ENCODE peak calls at places on chromosomes 12 and 14, in four cellular contexts. Z, E, G and N are unnamed samples.

GRCh38 chr14:89425931-89426330 is 8.9 kb upstream of the FOXN3 start:
- DNase-seq in Z (peak; percentile 88), E (no peak), G (no peak), N (no peak)

GRCh38 chr14:42569227-42569626 is 962.6 kb downstream of the LRFN5 start:
- DNase-seq in Z (no peak), E (no peak), G (no peak), N (no peak)

GRCh38 chr12:130686511-130686981 is 29.6 kb downstream of the RIMBP2 start:
- DNase-seq in Z (no peak), E (no peak), G (no peak), N (no peak)

GRCh38 chr12:118374909-118375308 is 1.4 kb upstream of the SUDS3 start:
- DNase-seq in Z (no peak), E (no peak), G (no peak), N (no peak)

GRCh38 chr12:64723630-64724029 is 35.6 kb downstream of the GNS start:
- DNase-seq in Z (no peak), E (no peak), G (no peak), N (no peak)

GRCh38 chr14:102262894-102263462 is 42.0 kb downstream of the MOK start:
- DNase-seq in Z (no peak), E (no peak), G (peak; percentile 60), N (no peak)

GRCh38 chr12:107634530-107634929 is 51.1 kb upstream of the PWP1 start:
- DNase-seq in Z (no peak), E (no peak), G (no peak), N (no peak)

GRCh38 chr12:94148841-94149780 is 734 bp downstream of the PLXNC1 start:
- DNase-seq in Z (peak; percentile 85), E (peak; percentile 47), G (no peak), N (peak; percentile 79)

GRCh38 chr14:52060080-52060479 is 8.8 kb downstream of the NID2 start:
- DNase-seq in Z (no peak), E (no peak), G (no peak), N (no peak)

GRCh38 chr12:131192951-131193350 is 239.2 kb downstream of the ADGRD1 start:
- DNase-seq in Z (no peak), E (no peak), G (no peak), N (no peak)

GRCh38 chr12:30902001-30902400 is 24.5 kb upstream of the TSPAN11 start:
- DNase-seq in Z (no peak), E (no peak), G (no peak), N (no peak)

GRCh38 chr12:42255221-42255874 is 17.3 kb upstream of the YAF2 start:
- DNase-seq in Z (no peak), E (no peak), G (no peak), N (no peak)

GRCh38 chr12:5971194-5971850 is 26.3 kb upstream of the ANO2 start:
- DNase-seq in Z (no peak), E (peak; percentile 3), G (no peak), N (no peak)
- TF ChIP-seq CTCF in Z (no peak), E (no peak), G (no peak), N (no peak)

GRCh38 chr12:110245278-110245868 is 35.7 kb upstream of the ATP2A2 start:
- DNase-seq in Z (peak; percentile 68), E (no peak), G (peak; percentile 9), N (peak; percentile 55)
- TF ChIP-seq CTCF in Z (peak; percentile 74), E (peak; percentile 26), G (peak; percentile 44), N (peak; percentile 65)

DNA sequence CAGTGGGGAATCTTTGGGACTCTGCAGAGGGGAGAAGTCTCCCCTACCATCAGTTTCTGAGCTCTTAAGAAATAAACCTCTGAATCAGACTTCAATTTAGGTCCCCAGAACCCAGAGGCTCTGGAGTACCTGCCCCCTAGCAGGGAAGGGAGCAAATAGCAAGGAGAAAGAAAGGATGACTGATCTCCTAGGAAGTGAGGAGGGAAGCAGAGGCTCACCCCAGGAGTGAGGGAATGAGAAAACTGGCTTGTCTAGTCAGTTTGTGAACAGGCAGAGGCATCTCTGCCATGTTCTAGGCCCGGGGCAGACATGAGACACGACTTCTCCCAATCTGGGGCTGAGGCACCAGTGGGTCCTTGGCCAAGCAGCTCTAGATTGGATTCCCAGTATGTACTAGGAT is 24.3 kb upstream of the SMUG1 start:
- DNase-seq in Z (no peak), E (no peak), G (no peak), N (no peak)
- TF ChIP-seq CTCF in Z (no peak), E (peak; percentile 8), G (no peak), N (no peak)

GRCh38 chr14:86942939-86943338 is 1050.0 kb downstream of the GALC start:
- DNase-seq in Z (no peak), E (no peak), G (no peak), N (no peak)

GRCh38 chr14:86946446-86946845 is 1046.5 kb downstream of the GALC start:
- DNase-seq in Z (no peak), E (no peak), G (no peak), N (no peak)

GRCh38 chr14:86943391-86944365 is 1049.3 kb downstream of the GALC start:
- DNase-seq in Z (no peak), E (no peak), G (no peak), N (no peak)

DNA sequence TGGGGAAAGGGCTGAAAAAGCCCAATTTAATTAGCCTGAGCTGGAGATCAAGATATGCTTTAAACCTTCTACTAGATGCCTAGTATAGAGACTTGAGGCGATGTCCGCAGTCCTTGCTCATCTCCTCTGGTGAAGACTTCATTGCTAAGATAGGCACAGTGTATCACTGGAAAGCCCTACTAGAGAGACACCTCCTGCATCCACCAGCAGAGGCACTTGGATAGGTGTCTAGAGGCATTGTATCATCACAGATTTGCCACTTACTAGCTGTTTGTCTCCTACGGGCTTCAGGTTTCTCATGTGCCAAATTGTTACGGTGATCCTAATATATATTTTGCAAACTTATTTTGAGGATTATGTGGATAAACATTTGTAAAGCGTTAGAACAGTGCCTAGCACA is 1048.5 kb downstream of the GALC start:
- DNase-seq in Z (no peak), E (no peak), G (no peak), N (no peak)
- TF ChIP-seq CTCF in Z (no peak), E (no peak), G (no peak), N (no peak)

DNA sequence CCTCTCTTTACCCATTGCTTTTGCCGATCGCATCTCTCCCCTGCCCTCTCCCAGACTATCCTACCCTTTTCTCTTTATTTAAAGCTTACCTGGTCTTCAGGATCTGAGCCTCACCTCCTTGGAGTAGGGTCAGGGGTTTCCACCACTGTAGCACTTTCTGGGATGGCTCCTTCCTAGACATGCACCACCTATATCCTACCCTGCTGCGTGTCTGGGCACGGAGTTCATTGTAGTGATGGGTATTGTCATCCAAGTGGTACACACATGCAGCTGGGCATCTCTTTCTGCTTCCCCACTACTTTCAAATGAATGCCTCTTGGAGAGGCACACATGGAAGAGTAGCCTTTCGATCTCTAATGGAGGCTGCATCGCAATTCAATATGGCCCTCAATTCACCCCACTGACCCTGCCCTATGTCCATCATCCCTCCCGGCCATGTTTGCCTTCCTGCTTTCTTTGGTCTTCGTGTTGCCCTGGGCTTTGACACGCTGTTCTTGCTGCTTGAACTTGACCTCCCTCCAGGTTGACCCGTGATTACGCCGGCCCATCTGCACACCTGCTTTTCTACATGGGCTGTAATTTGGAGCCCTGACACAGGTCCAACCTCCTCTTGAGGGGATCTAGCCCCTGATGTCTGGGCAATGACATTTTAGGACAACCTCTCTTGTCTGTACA is 10.9 kb downstream of the SERPINA11 start:
- DNase-seq in Z (no peak), E (no peak), G (no peak), N (no peak)
- TF ChIP-seq CTCF in Z (no peak), E (no peak), G (no peak), N (no peak)

GRCh38 chr12:95790912-95791849 is 617 bp upstream of the NTN4 start:
- DNase-seq in Z (no peak), E (peak; percentile 20), G (peak; percentile 13), N (peak; percentile 24)

GRCh38 chr12:95790025-95790911 is at the start of gene NTN4:
- DNase-seq in Z (peak; percentile 14), E (peak; percentile 37), G (peak; percentile 36), N (peak; percentile 59)

GRCh38 chr12:95788637-95789036 is 1.9 kb downstream of the NTN4 start:
- DNase-seq in Z (no peak), E (no peak), G (no peak), N (no peak)

GRCh38 chr12:95787274-95787814 is 3.2 kb downstream of the NTN4 start:
- DNase-seq in Z (no peak), E (no peak), G (no peak), N (no peak)

GRCh38 chr12:95789126-95790024 is 1.2 kb downstream of the NTN4 start:
- DNase-seq in Z (no peak), E (peak; percentile 32), G (peak; percentile 16), N (no peak)
- TF ChIP-seq CTCF in Z (no peak), E (peak; percentile 26), G (no peak), N (no peak)

DNA sequence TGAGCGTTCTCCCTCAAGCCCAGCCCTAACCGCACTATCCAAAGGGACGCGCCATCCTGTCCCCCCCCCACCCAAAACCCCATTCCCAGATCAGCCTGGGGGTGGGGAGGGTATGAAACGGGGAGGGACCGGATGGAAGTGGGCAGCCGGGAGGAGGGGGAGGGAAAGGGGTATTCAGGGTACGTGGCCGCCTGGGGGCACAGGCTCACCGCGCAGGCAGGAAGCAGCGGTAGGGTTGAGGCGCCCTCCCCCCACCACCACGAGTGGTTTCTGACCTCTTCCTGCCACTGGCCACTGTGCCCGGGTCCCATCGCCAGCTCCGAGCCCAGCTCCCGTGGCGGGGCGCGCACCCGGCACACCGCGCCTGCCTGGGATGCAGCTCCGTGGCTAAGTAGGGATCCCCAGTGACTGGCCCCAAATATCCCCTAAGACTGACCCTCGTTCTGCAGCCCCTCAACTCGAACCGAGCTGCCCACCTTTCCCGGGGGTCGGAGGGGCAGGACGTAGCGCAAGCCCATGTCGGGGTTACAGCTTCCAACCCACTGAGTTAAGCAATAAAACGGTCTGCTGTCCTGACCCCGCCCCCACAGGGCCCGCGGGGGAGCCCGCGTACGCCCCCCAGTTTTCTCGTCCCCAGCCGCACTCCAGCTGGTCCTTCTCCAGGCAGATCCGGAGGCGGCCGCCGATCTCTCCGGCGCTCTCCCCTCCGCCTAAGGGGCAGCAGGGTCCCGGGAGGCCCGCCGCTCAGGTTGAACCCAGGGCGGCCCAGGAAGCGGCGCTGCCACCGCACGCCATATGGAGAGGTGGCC is 1.2 kb downstream of the ACTN1 start:
- DNase-seq in Z (peak; percentile 66), E (peak; percentile 38), G (peak; percentile 44), N (no peak)
- TF ChIP-seq CTCF in Z (no peak), E (no peak), G (no peak), N (no peak)

GRCh38 chr12:106348411-106348810 is 9.1 kb upstream of the POLR3B start:
- DNase-seq in Z (no peak), E (no peak), G (no peak), N (no peak)

GRCh38 chr12:106341086-106341879 is 16.3 kb upstream of the POLR3B start:
- DNase-seq in Z (no peak), E (no peak), G (no peak), N (no peak)

GRCh38 chr12:106343213-106343509 is 14.4 kb upstream of the POLR3B start:
- DNase-seq in Z (no peak), E (no peak), G (no peak), N (no peak)

GRCh38 chr12:106342397-106343212 is 14.9 kb upstream of the POLR3B start:
- DNase-seq in Z (no peak), E (no peak), G (no peak), N (no peak)

DNA sequence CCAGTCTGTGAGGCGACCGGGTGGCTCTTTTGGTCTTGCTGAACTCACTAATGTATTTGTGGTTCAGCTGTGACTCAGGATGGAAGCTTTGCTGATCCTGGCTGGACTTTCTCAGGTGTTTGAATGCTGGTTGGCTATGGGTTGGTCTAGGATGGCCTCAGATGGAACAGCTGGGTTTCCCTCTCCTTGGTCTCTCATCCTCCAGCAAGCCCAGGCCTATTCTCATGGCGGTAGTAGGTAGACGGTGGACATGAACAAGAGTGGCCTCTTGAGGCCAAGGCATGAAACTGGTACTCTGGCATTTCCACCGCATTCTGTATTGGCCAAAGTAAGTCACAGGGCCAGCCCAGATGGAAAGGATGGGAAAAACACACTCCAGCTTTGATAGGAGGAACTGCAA is 11.8 kb upstream of the POLR3B start:
- DNase-seq in Z (peak; percentile 11), E (no peak), G (peak; percentile 16), N (no peak)
- TF ChIP-seq CTCF in Z (no peak), E (peak; percentile 58), G (peak; percentile 54), N (no peak)